ENCODE peak calls at places on chromosomes 2 and 18, in six cellular contexts. N is NCI-H2029, E is hepatocyte, J is NCI-H460, Z is pancreas, G is OCI-LY7. S is an unnamed sample.

GRCh38 chr2:18271370-18272147 is 288.9 kb downstream of the RDH14 start:
- DNase-seq in N (no peak), E (no peak), J (no peak), Z (no peak), G (no peak), S (no peak)

GRCh38 chr2:60936757-60937156 is 55.4 kb downstream of the REL start:
- DNase-seq in N (no peak), E (no peak), J (no peak), Z (no peak), G (no peak), S (no peak)

GRCh38 chr18:51255694-51256093 is 58.2 kb upstream of the MEX3C start:
- DNase-seq in N (no peak), E (no peak), J (no peak), Z (no peak), G (no peak), S (no peak)

GRCh38 chr2:32931945-32932709 is 14.6 kb upstream of the LTBP1 start:
- DNase-seq in N (no peak), E (no peak), J (no peak), Z (no peak), G (no peak), S (no peak)

GRCh38 chr2:230218411-230218810 is 1.4 kb downstream of the SP110 start:
- DNase-seq in N (no peak), E (no peak), J (no peak), Z (no peak), G (peak; percentile 77), S (no peak)

GRCh38 chr2:46701152-46701551 is 214.5 kb downstream of the MCFD2 start:
- DNase-seq in N (no peak), E (peak; percentile 21), J (no peak), Z (no peak), G (no peak), S (no peak)

GRCh38 chr2:128232965-128233789 is 85.5 kb downstream of the HS6ST1 start:
- DNase-seq in N (peak; percentile 45), E (peak; percentile 93), J (peak; percentile 72), Z (peak; percentile 98), G (peak; percentile 76), S (peak; percentile 87)

GRCh38 chr18:9209230-9209629 is 72.6 kb downstream of the ANKRD12 start:
- DNase-seq in N (no peak), E (no peak), J (no peak), Z (no peak), G (no peak), S (no peak)

GRCh38 chr2:3427272-3427671 is 47.8 kb downstream of the TRAPPC12 start:
- DNase-seq in N (no peak), E (no peak), J (no peak), Z (no peak), G (no peak), S (no peak)

GRCh38 chr18:44705075-44705474 is 24.4 kb downstream of the SETBP1 start:
- DNase-seq in N (no peak), E (no peak), J (no peak), Z (no peak), G (no peak), S (no peak)

GRCh38 chr2:44789446-44789845 is 152.1 kb upstream of the SIX3 start:
- DNase-seq in N (no peak), E (no peak), J (no peak), Z (no peak), G (no peak), S (no peak)

GRCh38 chr2:18500333-18500732 is 60.1 kb downstream of the RDH14 start:
- DNase-seq in N (no peak), E (no peak), J (no peak), Z (no peak), G (no peak), S (no peak)

GRCh38 chr2:65032016-65032975 is 23.9 kb upstream of the CEP68 start:
- DNase-seq in N (no peak), E (no peak), J (no peak), Z (no peak), G (peak; percentile 55), S (no peak)

GRCh38 chr2:231781798-231782726 is 980 bp upstream of the PDE6D start:
- DNase-seq in N (peak; percentile 15), E (peak; percentile 14), J (peak; percentile 19), Z (no peak), G (peak; percentile 60), S (peak; percentile 12)

S was measured in mucosa of gallbladder.